ENCODE peak calls at places on chromosomes 2 and 18, in seven cellular contexts. One of them, this sample, is unnamed.

GRCh38 chr2:70918016-70918415 is 17.7 kb upstream of the ATP6V1B1 start:
- DNase-seq in iris pigment epithelial cell: no peak
- DNase-seq in mesothelial cell of epicardium: no peak
- DNase-seq in SHP77 treated with DMSO at 0.1 percent for 48 hours: no peak
- DNase-seq in fibroblast of mammary gland: no peak
- DNase-seq in hippocampal formation: no peak
- DNase-seq in AG08396: no peak
- DNase-seq in this sample: no peak

GRCh38 chr2:70965506-70965905 is 12.9 kb upstream of the ANKRD53 start:
- DNase-seq in hippocampal formation: no peak
- DNase-seq in SHP77 treated with DMSO at 0.1 percent for 48 hours: no peak
- DNase-seq in mesothelial cell of epicardium: no peak
- DNase-seq in fibroblast of mammary gland: no peak
- DNase-seq in iris pigment epithelial cell: no peak
- DNase-seq in AG08396: no peak
- DNase-seq in this sample: no peak

GRCh38 chr2:236638707-236639106 is 69.1 kb downstream of the ACKR3 start:
- DNase-seq in iris pigment epithelial cell: no peak
- DNase-seq in mesothelial cell of epicardium: peak; percentile 3
- DNase-seq in SHP77 treated with DMSO at 0.1 percent for 48 hours: no peak
- DNase-seq in AG08396: no peak
- DNase-seq in hippocampal formation: no peak
- DNase-seq in fibroblast of mammary gland: no peak
- DNase-seq in this sample: no peak

GRCh38 chr18:35005963-35006577 is 35.1 kb upstream of the MAPRE2 start:
- DNase-seq in AG08396: peak; percentile 52
- DNase-seq in iris pigment epithelial cell: peak; percentile 67
- DNase-seq in hippocampal formation: peak; percentile 9
- DNase-seq in fibroblast of mammary gland: peak; percentile 76
- DNase-seq in mesothelial cell of epicardium: no peak
- DNase-seq in SHP77 treated with DMSO at 0.1 percent for 48 hours: no peak
- DNase-seq in this sample: peak; percentile 73

GRCh38 chr2:179543361-179543901 is 278.8 kb upstream of the SESTD1 start:
- DNase-seq in iris pigment epithelial cell: peak; percentile 46
- DNase-seq in fibroblast of mammary gland: no peak
- DNase-seq in SHP77 treated with DMSO at 0.1 percent for 48 hours: no peak
- DNase-seq in hippocampal formation: no peak
- DNase-seq in mesothelial cell of epicardium: no peak
- DNase-seq in AG08396: no peak
- DNase-seq in this sample: peak; percentile 64

GRCh38 chr2:98300475-98300874 is 45.8 kb upstream of the CNGA3 start:
- DNase-seq in SHP77 treated with DMSO at 0.1 percent for 48 hours: no peak
- DNase-seq in hippocampal formation: no peak
- DNase-seq in AG08396: no peak
- DNase-seq in mesothelial cell of epicardium: no peak
- DNase-seq in fibroblast of mammary gland: no peak
- DNase-seq in iris pigment epithelial cell: no peak
- DNase-seq in this sample: no peak

GRCh38 chr2:113219889-113220641 is 46.3 kb downstream of the PSD4 start:
- DNase-seq in fibroblast of mammary gland: peak; percentile 67
- DNase-seq in SHP77 treated with DMSO at 0.1 percent for 48 hours: no peak
- DNase-seq in iris pigment epithelial cell: peak; percentile 53
- DNase-seq in AG08396: no peak
- DNase-seq in hippocampal formation: no peak
- DNase-seq in mesothelial cell of epicardium: no peak
- DNase-seq in this sample: peak; percentile 69

GRCh38 chr18:77062518-77063003 is 70.0 kb downstream of the MBP start:
- DNase-seq in SHP77 treated with DMSO at 0.1 percent for 48 hours: no peak
- DNase-seq in hippocampal formation: no peak
- DNase-seq in mesothelial cell of epicardium: no peak
- DNase-seq in fibroblast of mammary gland: peak; percentile 46
- DNase-seq in AG08396: no peak
- DNase-seq in iris pigment epithelial cell: peak; percentile 99
- DNase-seq in this sample: peak; percentile 86

GRCh38 chr2:86704482-86704971 is 15.6 kb upstream of the RMND5A start:
- DNase-seq in AG08396: peak; percentile 60
- DNase-seq in hippocampal formation: no peak
- DNase-seq in iris pigment epithelial cell: peak; percentile 88
- DNase-seq in mesothelial cell of epicardium: no peak
- DNase-seq in fibroblast of mammary gland: peak; percentile 67
- DNase-seq in SHP77 treated with DMSO at 0.1 percent for 48 hours: peak; percentile 15
- DNase-seq in this sample: peak; percentile 82

GRCh38 chr18:75916641-75916982 is 489.1 kb upstream of the SMIM21 start:
- DNase-seq in mesothelial cell of epicardium: no peak
- DNase-seq in hippocampal formation: no peak
- DNase-seq in fibroblast of mammary gland: no peak
- DNase-seq in AG08396: no peak
- DNase-seq in SHP77 treated with DMSO at 0.1 percent for 48 hours: no peak
- DNase-seq in iris pigment epithelial cell: no peak
- DNase-seq in this sample: no peak

GRCh38 chr2:134682726-134683125 is 36.1 kb downstream of the TMEM163 start:
- DNase-seq in mesothelial cell of epicardium: no peak
- DNase-seq in hippocampal formation: no peak
- DNase-seq in SHP77 treated with DMSO at 0.1 percent for 48 hours: no peak
- DNase-seq in AG08396: no peak
- DNase-seq in iris pigment epithelial cell: no peak
- DNase-seq in fibroblast of mammary gland: no peak
- DNase-seq in this sample: no peak

GRCh38 chr2:51734115-51734514 is 702.2 kb upstream of the NRXN1 start:
- DNase-seq in hippocampal formation: no peak
- DNase-seq in AG08396: no peak
- DNase-seq in SHP77 treated with DMSO at 0.1 percent for 48 hours: no peak
- DNase-seq in mesothelial cell of epicardium: no peak
- DNase-seq in iris pigment epithelial cell: peak; percentile 79
- DNase-seq in fibroblast of mammary gland: peak; percentile 48
- DNase-seq in this sample: no peak

GRCh38 chr2:46801731-46802664 is 113.6 kb downstream of the MCFD2 start:
- DNase-seq in SHP77 treated with DMSO at 0.1 percent for 48 hours: no peak
- DNase-seq in AG08396: no peak
- DNase-seq in hippocampal formation: no peak
- DNase-seq in iris pigment epithelial cell: peak; percentile 30
- DNase-seq in mesothelial cell of epicardium: no peak
- DNase-seq in fibroblast of mammary gland: peak; percentile 72
- DNase-seq in this sample: peak; percentile 87

This sample was measured in EH.